ENCODE peak calls at places on chromosomes 7 and 10, in seven cellular contexts. N is M059J; C is activated gamma-delta T cell treated with anti-CD3 and anti-CD28 coated beads, Interleukin-2, amount 50 U/mL, for 16 hours; M is mesothelial cell of epicardium; K is NAMALWA; I is psoas muscle; H is osteocyte. B is an unnamed sample.

GRCh38 chr7:1068013-1068412 is 19.9 kb upstream of the GPER1 start:
- DNase-seq in N (no peak), C (no peak), M (no peak), K (no peak), I (no peak), H (no peak), B (no peak)

GRCh38 chr10:51832652-51833383 is 133.4 kb upstream of the CSTF2T start:
- DNase-seq in N (peak; percentile 80), C (no peak), M (no peak), K (no peak), I (no peak), H (no peak), B (no peak)

GRCh38 chr7:72032934-72033333 is 379.2 kb downstream of the CALN1 start:
- DNase-seq in N (no peak), C (no peak), M (no peak), K (no peak), I (no peak), H (no peak), B (no peak)

GRCh38 chr7:35729966-35730345 is 35.0 kb upstream of the HERPUD2 start:
- DNase-seq in N (no peak), C (no peak), M (no peak), K (no peak), I (no peak), H (no peak), B (no peak)

GRCh38 chr7:68805159-68805558 is 793.1 kb upstream of the AUTS2 start:
- DNase-seq in N (peak; percentile 69), C (no peak), M (no peak), K (no peak), I (no peak), H (no peak), B (no peak)

GRCh38 chr10:5996696-5997095 is 19.4 kb upstream of the IL15RA start:
- DNase-seq in N (no peak), C (no peak), M (no peak), K (no peak), I (no peak), H (peak; percentile 17), B (no peak)

GRCh38 chr7:142500364-142500763 is 242.5 kb upstream of the PRSS58 start:
- DNase-seq in N (no peak), C (no peak), M (no peak), K (no peak), I (no peak), H (no peak), B (no peak)

GRCh38 chr7:16347461-16348192 is 73.7 kb downstream of the CRPPA start:
- DNase-seq in N (peak; percentile 75), C (no peak), M (no peak), K (no peak), I (no peak), H (no peak), B (no peak)

GRCh38 chr10:129849853-129850252 is 114.2 kb downstream of the EBF3 start:
- DNase-seq in N (no peak), C (no peak), M (no peak), K (no peak), I (no peak), H (no peak), B (no peak)

GRCh38 chr10:2592533-2592932 is 474.8 kb upstream of the PFKP start:
- DNase-seq in N (no peak), C (no peak), M (no peak), K (no peak), I (no peak), H (no peak), B (no peak)

GRCh38 chr10:59006511-59007306 is 169.7 kb upstream of the PHYHIPL start:
- DNase-seq in N (peak; percentile 69), C (no peak), M (no peak), K (no peak), I (no peak), H (no peak), B (no peak)

GRCh38 chr10:31816318-31816717 is 112.3 kb downstream of the ARHGAP12 start:
- DNase-seq in N (peak; percentile 3), C (no peak), M (no peak), K (no peak), I (no peak), H (no peak), B (no peak)

GRCh38 chr10:117547301-117548153 is 5.0 kb downstream of the EMX2 start:
- DNase-seq in N (no peak), C (no peak), M (no peak), K (no peak), I (no peak), H (no peak), B (no peak)

GRCh38 chr10:133157662-133158436 is 2.2 kb upstream of the KNDC1 start:
- DNase-seq in N (no peak), C (no peak), M (no peak), K (no peak), I (no peak), H (no peak), B (no peak)

GRCh38 chr7:29937132-29937531 is 52.5 kb downstream of the SCRN1 start:
- DNase-seq in N (peak; percentile 22), C (no peak), M (no peak), K (no peak), I (no peak), H (no peak), B (no peak)

GRCh38 chr7:50782376-50783208 is at the start of gene GRB10:
- DNase-seq in N (no peak), C (no peak), M (no peak), K (no peak), I (peak; percentile 65), H (no peak), B (no peak)

GRCh38 chr7:925601-926000 is 28.9 kb downstream of the ADAP1 start:
- DNase-seq in N (no peak), C (peak; percentile 84), M (no peak), K (no peak), I (peak; percentile 70), H (peak; percentile 83), B (no peak)

GRCh38 chr10:24310104-24310503 is 101.2 kb downstream of the KIAA1217 start:
- DNase-seq in N (peak; percentile 50), C (no peak), M (no peak), K (no peak), I (no peak), H (no peak), B (no peak)

GRCh38 chr10:119872610-119872859 is at the start of gene MCMBP:
- DNase-seq in N (no peak), C (no peak), M (no peak), K (no peak), I (no peak), H (no peak), B (no peak)

GRCh38 chr7:77326131-77326530 is 90.0 kb downstream of the GSAP start:
- DNase-seq in N (peak; percentile 57), C (no peak), M (no peak), K (no peak), I (no peak), H (no peak), B (no peak)

GRCh38 chr7:150668472-150668911 is 17.0 kb upstream of the GIMAP2 start:
- DNase-seq in N (no peak), C (peak; percentile 53), M (no peak), K (no peak), I (no peak), H (no peak), B (no peak)

GRCh38 chr7:69575651-69576050 is 22.6 kb upstream of the AUTS2 start:
- DNase-seq in N (no peak), C (no peak), M (no peak), K (no peak), I (no peak), H (no peak), B (no peak)

GRCh38 chr10:6704891-6705290 is 124.8 kb upstream of the PRKCQ start:
- DNase-seq in N (no peak), C (no peak), M (no peak), K (no peak), I (no peak), H (no peak), B (no peak)

GRCh38 chr7:41879424-41879823 is 176.5 kb upstream of the INHBA start:
- DNase-seq in N (no peak), C (no peak), M (no peak), K (no peak), I (no peak), H (no peak), B (no peak)

GRCh38 chr10:60369163-60369930 is 20.3 kb downstream of the ANK3 start:
- DNase-seq in N (no peak), C (no peak), M (no peak), K (no peak), I (no peak), H (no peak), B (no peak)

GRCh38 chr7:94632338-94633024 is 23.5 kb downstream of the SGCE start:
- DNase-seq in N (peak; percentile 89), C (no peak), M (no peak), K (no peak), I (no peak), H (no peak), B (no peak)

GRCh38 chr10:118595064-118595420 is 406 bp downstream of the PRLHR start:
- DNase-seq in N (no peak), C (no peak), M (no peak), K (no peak), I (no peak), H (no peak), B (no peak)

GRCh38 chr10:132982301-132982989 is 40.1 kb upstream of the CFAP46 start:
- DNase-seq in N (no peak), C (no peak), M (no peak), K (no peak), I (peak; percentile 46), H (no peak), B (no peak)

GRCh38 chr7:55387062-55387965 is 22.2 kb downstream of the LANCL2 start:
- DNase-seq in N (peak; percentile 50), C (no peak), M (no peak), K (peak; percentile 59), I (no peak), H (no peak), B (peak; percentile 65)

GRCh38 chr10:25226775-25227682 is 52.2 kb downstream of the GPR158 start:
- DNase-seq in N (peak; percentile 24), C (no peak), M (no peak), K (peak; percentile 54), I (no peak), H (no peak), B (peak; percentile 65)

GRCh38 chr10:132788180-132788830 is 2.4 kb upstream of the NKX6-2 start:
- DNase-seq in N (no peak), C (no peak), M (no peak), K (no peak), I (no peak), H (no peak), B (no peak)

GRCh38 chr10:11682896-11683295 is 59.3 kb upstream of the ECHDC3 start:
- DNase-seq in N (no peak), C (no peak), M (no peak), K (no peak), I (no peak), H (no peak), B (peak; percentile 76)

GRCh38 chr7:158428842-158429753 is 158.5 kb downstream of the PTPRN2 start:
- DNase-seq in N (no peak), C (no peak), M (no peak), K (no peak), I (no peak), H (no peak), B (no peak)

GRCh38 chr7:70619659-70620058 is 512.3 kb upstream of the GALNT17 start:
- DNase-seq in N (no peak), C (no peak), M (no peak), K (no peak), I (no peak), H (no peak), B (no peak)

GRCh38 chr10:13708256-13708990 is 121.7 kb downstream of the PRPF18 start:
- DNase-seq in N (peak; percentile 62), C (no peak), M (peak; percentile 65), K (no peak), I (no peak), H (no peak), B (no peak)

GRCh38 chr10:89279449-89279869 is 22.4 kb upstream of the IFIT2 start:
- DNase-seq in N (peak; percentile 77), C (no peak), M (no peak), K (no peak), I (no peak), H (no peak), B (no peak)

B was measured in Karpas-422.